ENCODE peak calls at places on chromosome 21, in six cellular contexts. M is psoas muscle; O is naive thymus-derived CD4-positive, alpha-beta T cell; T is BE2C; Q is HCT116; G is astrocyte of the spinal cord. S is an unnamed sample.

GRCh38 chr21:36079010-36079649 is 9.3 kb downstream of the CBR1 start:
- DNase-seq in M (no peak), O (peak; percentile 39), T (no peak), Q (no peak), G (no peak), S (no peak)

GRCh38 chr21:33492571-33492970 is 1.1 kb upstream of the DNAJC28 start:
- DNase-seq in M (no peak), O (no peak), T (no peak), Q (no peak), G (peak; percentile 5), S (no peak)

GRCh38 chr21:17343055-17343454 is 169.8 kb upstream of the CXADR start:
- DNase-seq in M (no peak), O (no peak), T (no peak), Q (no peak), G (peak; percentile 13), S (no peak)

GRCh38 chr21:33584455-33584854 is 4.0 kb downstream of the DONSON start:
- DNase-seq in M (no peak), O (no peak), T (no peak), Q (no peak), G (no peak), S (no peak)

GRCh38 chr21:33531007-33531406 is 10.9 kb downstream of the GART start:
- DNase-seq in M (no peak), O (no peak), T (no peak), Q (no peak), G (no peak), S (no peak)

GRCh38 chr21:17513214-17514123 is 626 bp downstream of the CXADR start:
- DNase-seq in M (no peak), O (peak; percentile 30), T (peak; percentile 48), Q (no peak), G (peak; percentile 55), S (peak; percentile 51)

GRCh38 chr21:27062441-27062840 is 95.6 kb upstream of the ADAMTS5 start:
- DNase-seq in M (no peak), O (no peak), T (no peak), Q (no peak), G (no peak), S (no peak)

GRCh38 chr21:33936221-33937038 is 20.8 kb upstream of the ATP5PO start:
- DNase-seq in M (no peak), O (peak; percentile 80), T (no peak), Q (no peak), G (no peak), S (no peak)

GRCh38 chr21:16193758-16194606 is 464.2 kb downstream of the USP25 start:
- DNase-seq in M (peak; percentile 42), O (peak; percentile 14), T (peak; percentile 19), Q (no peak), G (peak; percentile 90), S (peak; percentile 18)

GRCh38 chr21:25107708-25108107 is 499.6 kb downstream of the MRPL39 start:
- DNase-seq in M (no peak), O (no peak), T (peak; percentile 29), Q (no peak), G (peak; percentile 94), S (no peak)

GRCh38 chr21:35428927-35429326 is 379.8 kb upstream of the RUNX1 start:
- DNase-seq in M (no peak), O (no peak), T (no peak), Q (no peak), G (no peak), S (no peak)

GRCh38 chr21:26954591-26955214 is 12.2 kb downstream of the ADAMTS5 start:
- DNase-seq in M (no peak), O (no peak), T (no peak), Q (no peak), G (no peak), S (no peak)

GRCh38 chr21:33069994-33070811 is at the start of gene OLIG1:
- DNase-seq in M (peak; percentile 33), O (peak; percentile 17), T (no peak), Q (no peak), G (peak; percentile 18), S (no peak)

GRCh38 chr21:26843912-26844257 is 1.3 kb downstream of the ADAMTS1 start:
- DNase-seq in M (no peak), O (no peak), T (no peak), Q (no peak), G (peak; percentile 87), S (no peak)

GRCh38 chr21:21232320-21232719 is 234.1 kb downstream of the NCAM2 start:
- DNase-seq in M (no peak), O (no peak), T (peak; percentile 44), Q (no peak), G (peak; percentile 66), S (no peak)

GRCh38 chr21:34878501-34878900 is 170.6 kb downstream of the RUNX1 start:
- DNase-seq in M (no peak), O (no peak), T (no peak), Q (no peak), G (no peak), S (no peak)

GRCh38 chr21:34826818-34827217 is 158.0 kb downstream of the CLIC6 start:
- DNase-seq in M (no peak), O (no peak), T (no peak), Q (no peak), G (no peak), S (no peak)

GRCh38 chr21:41052820-41053555 is 115.0 kb upstream of the BACE2 start:
- DNase-seq in M (no peak), O (no peak), T (no peak), Q (no peak), G (no peak), S (no peak)

GRCh38 chr21:28669331-28669730 is 323.3 kb downstream of the LTN1 start:
- DNase-seq in M (no peak), O (no peak), T (no peak), Q (no peak), G (no peak), S (no peak)

GRCh38 chr21:40143822-40144525 is 276.7 kb downstream of the PCP4 start:
- DNase-seq in M (peak; percentile 23), O (no peak), T (peak; percentile 35), Q (peak; percentile 6), G (peak; percentile 47), S (peak; percentile 85)

GRCh38 chr21:16028163-16028562 is 298.4 kb downstream of the USP25 start:
- DNase-seq in M (no peak), O (no peak), T (no peak), Q (no peak), G (no peak), S (no peak)

GRCh38 chr21:16279658-16280581 is 550.1 kb downstream of the USP25 start:
- DNase-seq in M (peak; percentile 19), O (no peak), T (no peak), Q (no peak), G (peak; percentile 85), S (no peak)

GRCh38 chr21:43328171-43328570 is 98.8 kb downstream of the SIK1 start:
- DNase-seq in M (no peak), O (no peak), T (peak; percentile 52), Q (no peak), G (no peak), S (no peak)

GRCh38 chr21:16794944-16795343 is 717.9 kb upstream of the CXADR start:
- DNase-seq in M (peak; percentile 26), O (no peak), T (no peak), Q (no peak), G (peak; percentile 94), S (no peak)

GRCh38 chr21:34900376-34900775 is 148.7 kb downstream of the RUNX1 start:
- DNase-seq in M (no peak), O (no peak), T (no peak), Q (no peak), G (peak; percentile 61), S (no peak)

GRCh38 chr21:25578070-25578961 is 29.0 kb downstream of the MRPL39 start:
- DNase-seq in M (no peak), O (no peak), T (no peak), Q (no peak), G (no peak), S (no peak)

GRCh38 chr21:14285147-14285546 is 69.2 kb downstream of the RBM11 start:
- DNase-seq in M (no peak), O (no peak), T (no peak), Q (no peak), G (no peak), S (no peak)

GRCh38 chr21:30674312-30674711 is 31.6 kb downstream of the KRTAP20-3 start:
- DNase-seq in M (no peak), O (no peak), T (no peak), Q (no peak), G (no peak), S (no peak)

GRCh38 chr21:26169611-26170470 is 729 bp downstream of the APP start:
- DNase-seq in M (peak; percentile 47), O (peak; percentile 40), T (peak; percentile 66), Q (peak; percentile 16), G (peak; percentile 73), S (peak; percentile 66)

GRCh38 chr21:35268817-35269216 is 219.7 kb upstream of the RUNX1 start:
- DNase-seq in M (no peak), O (no peak), T (no peak), Q (no peak), G (no peak), S (no peak)

GRCh38 chr21:33025106-33025470 is 647 bp upstream of the OLIG2 start:
- DNase-seq in M (no peak), O (no peak), T (no peak), Q (no peak), G (no peak), S (no peak)

GRCh38 chr21:38266732-38267131 is 9.9 kb downstream of the KCNJ15 start:
- DNase-seq in M (no peak), O (no peak), T (no peak), Q (no peak), G (peak; percentile 60), S (no peak)
- H3K4me3 ChIP-seq in M (no peak overlapping the region), O (no peak overlapping the region), T (no peak overlapping the region), Q (no peak overlapping the region), G (no peak overlapping the region), S (no peak overlapping the region)

DNA sequence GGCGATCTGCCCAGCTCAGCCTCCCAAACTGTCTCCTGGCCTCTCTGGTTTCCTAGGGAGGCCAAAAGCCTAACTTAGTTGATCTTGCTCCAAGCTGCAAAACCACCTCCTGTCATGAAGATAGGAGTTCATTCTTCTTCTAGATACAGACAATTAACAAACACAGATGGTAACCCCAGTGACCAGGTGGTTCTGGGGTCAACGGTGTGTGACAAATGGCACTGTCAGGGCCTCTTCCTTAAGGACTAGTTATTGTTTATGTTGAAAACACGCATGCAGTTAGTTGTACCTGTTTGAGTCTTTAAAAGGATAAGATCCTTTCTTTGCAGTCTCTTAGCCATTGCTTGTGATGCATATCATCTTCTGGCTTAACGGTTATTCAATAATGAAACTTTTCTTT is 4.6 kb upstream of the UMODL1 start:
- DNase-seq in M (no peak), O (no peak), T (no peak), Q (no peak), G (no peak), S (no peak)
- H3K4me3 ChIP-seq in M (no peak overlapping the region), O (no peak overlapping the region), T (no peak overlapping the region), Q (no peak overlapping the region), G (no peak overlapping the region), S (no peak overlapping the region)

DNA sequence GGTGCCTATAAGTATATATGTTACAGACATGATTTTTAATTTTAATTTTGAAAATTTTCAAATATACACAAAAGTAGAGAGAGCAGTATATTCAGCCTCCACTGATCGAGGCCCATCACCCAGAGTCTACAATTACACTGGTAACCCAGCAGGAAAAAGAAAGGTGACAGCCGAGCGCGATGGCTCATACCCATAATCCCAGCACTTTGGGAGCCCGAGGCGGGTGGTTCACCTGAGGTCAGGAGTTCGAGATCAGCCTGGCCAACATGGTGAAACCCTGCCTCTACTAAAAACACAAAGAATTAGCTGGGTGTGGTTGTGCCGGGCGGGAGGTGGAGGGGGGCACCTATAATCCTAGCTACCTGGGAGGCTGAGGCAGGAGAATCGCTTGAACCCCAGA is 1.4 kb downstream of the YBEY start:
- DNase-seq in M (no peak), O (no peak), T (no peak), Q (no peak), G (no peak), S (no peak)
- H3K4me3 ChIP-seq in M (peak overlapping the region; percentile 93), O (no peak overlapping the region), T (peak overlapping the region; percentile 83), Q (peak overlapping the region; percentile 72), G (no peak overlapping the region), S (no peak overlapping the region)

GRCh38 chr21:45093064-45093532 is 18.7 kb downstream of the ADARB1 start:
- DNase-seq in M (peak; percentile 55), O (no peak), T (no peak), Q (no peak), G (no peak), S (peak; percentile 64)
- H3K4me3 ChIP-seq in M (peak overlapping the region; percentile 31), O (no peak overlapping the region), T (no peak overlapping the region), Q (no peak overlapping the region), G (no peak overlapping the region), S (no peak overlapping the region)

S was measured in pancreas.